ENCODE peak calls at places on chromosomes 3 and 15, in four cellular contexts. One of them, this sample, is unnamed.

GRCh38 chr15:29106551-29107290 is 162.9 kb downstream of the NSMCE3 start:
- DNase-seq in lung: no peak
- DNase-seq in GM13977: no peak
- DNase-seq in fibroblast of lung: no peak
- DNase-seq in this sample: no peak

GRCh38 chr3:15919971-15920370 is 122.2 kb upstream of the ANKRD28 start:
- DNase-seq in fibroblast of lung: no peak
- DNase-seq in GM13977: no peak
- DNase-seq in lung: no peak
- DNase-seq in this sample: no peak

GRCh38 chr15:67955256-67955655 is 98.9 kb upstream of the PIAS1 start:
- DNase-seq in fibroblast of lung: no peak
- DNase-seq in lung: no peak
- DNase-seq in GM13977: no peak
- DNase-seq in this sample: peak

GRCh38 chr3:105868450-105868744 is 415 bp downstream of the CBLB start:
- DNase-seq in fibroblast of lung: peak
- DNase-seq in GM13977: peak
- DNase-seq in lung: peak
- DNase-seq in this sample: peak

GRCh38 chr3:77648214-77648613 is 608.3 kb downstream of the ROBO2 start:
- DNase-seq in fibroblast of lung: no peak
- DNase-seq in lung: no peak
- DNase-seq in GM13977: no peak
- DNase-seq in this sample: no peak

GRCh38 chr3:136277634-136278033 is 27.5 kb downstream of the PCCB start:
- DNase-seq in GM13977: no peak
- DNase-seq in fibroblast of lung: no peak
- DNase-seq in lung: no peak
- DNase-seq in this sample: no peak

GRCh38 chr15:90033006-90033405 is 31.9 kb downstream of the ZNF710 start:
- DNase-seq in fibroblast of lung: no peak
- DNase-seq in lung: no peak
- DNase-seq in GM13977: no peak
- DNase-seq in this sample: no peak

GRCh38 chr3:194254032-194254431 is 97.1 kb downstream of the CPN2 start:
- DNase-seq in fibroblast of lung: no peak
- DNase-seq in lung: no peak
- DNase-seq in GM13977: no peak
- DNase-seq in this sample: no peak

GRCh38 chr3:140177943-140178342 is 243.0 kb downstream of the CLSTN2 start:
- DNase-seq in GM13977: peak
- DNase-seq in fibroblast of lung: no peak
- DNase-seq in lung: no peak
- DNase-seq in this sample: no peak

GRCh38 chr15:26772588-26773484 is at the start of gene GABRB3:
- DNase-seq in lung: peak
- DNase-seq in fibroblast of lung: peak
- DNase-seq in GM13977: peak
- DNase-seq in this sample: no peak

GRCh38 chr3:161231861-161232260 is 10.8 kb downstream of the NMD3 start:
- DNase-seq in GM13977: no peak
- DNase-seq in lung: no peak
- DNase-seq in fibroblast of lung: no peak
- DNase-seq in this sample: no peak

GRCh38 chr3:152317956-152318355 is 49.2 kb downstream of the MBNL1 start:
- DNase-seq in fibroblast of lung: peak
- DNase-seq in GM13977: no peak
- DNase-seq in lung: no peak
- DNase-seq in this sample: no peak

GRCh38 chr3:172973799-172974198 is 167.2 kb downstream of the SPATA16 start:
- DNase-seq in fibroblast of lung: no peak
- DNase-seq in lung: no peak
- DNase-seq in GM13977: no peak
- DNase-seq in this sample: no peak

GRCh38 chr3:14473411-14473891 is 66.7 kb downstream of the GRIP2 start:
- DNase-seq in fibroblast of lung: no peak
- DNase-seq in lung: no peak
- DNase-seq in GM13977: no peak
- DNase-seq in this sample: no peak

GRCh38 chr3:74897006-74897405 is 282.5 kb upstream of the CNTN3 start:
- DNase-seq in lung: no peak
- DNase-seq in GM13977: no peak
- DNase-seq in fibroblast of lung: peak
- DNase-seq in this sample: no peak

GRCh38 chr15:42069025-42069424 is 25.3 kb downstream of the PLA2G4D start:
- DNase-seq in lung: no peak
- DNase-seq in GM13977: no peak
- DNase-seq in fibroblast of lung: no peak
- DNase-seq in this sample: no peak

GRCh38 chr3:35012210-35012609 is 627.1 kb upstream of the ARPP21 start:
- DNase-seq in GM13977: no peak
- DNase-seq in lung: no peak
- DNase-seq in fibroblast of lung: no peak
- DNase-seq in this sample: no peak

GRCh38 chr15:92415639-92416297 is 22.1 kb downstream of the ST8SIA2 start:
- DNase-seq in GM13977: no peak
- DNase-seq in lung: no peak
- DNase-seq in fibroblast of lung: no peak
- DNase-seq in this sample: no peak

GRCh38 chr3:106560451-106560966 is 691.7 kb upstream of the CBLB start:
- DNase-seq in lung: no peak
- DNase-seq in GM13977: no peak
- DNase-seq in fibroblast of lung: peak
- DNase-seq in this sample: no peak

GRCh38 chr3:35044185-35044584 is 595.1 kb upstream of the ARPP21 start:
- DNase-seq in GM13977: no peak
- DNase-seq in lung: no peak
- DNase-seq in fibroblast of lung: no peak
- DNase-seq in this sample: no peak

GRCh38 chr3:39762537-39762936 is 46.9 kb upstream of the MYRIP start:
- DNase-seq in lung: no peak
- DNase-seq in fibroblast of lung: no peak
- DNase-seq in GM13977: no peak
- DNase-seq in this sample: no peak

GRCh38 chr3:9102240-9102841 is 139.1 kb upstream of the RAD18 start:
- DNase-seq in lung: no peak
- DNase-seq in fibroblast of lung: no peak
- DNase-seq in GM13977: no peak
- DNase-seq in this sample: no peak

GRCh38 chr3:107992976-107993684 is 97.7 kb downstream of the CD47 start:
- DNase-seq in GM13977: no peak
- DNase-seq in fibroblast of lung: peak
- DNase-seq in lung: no peak
- DNase-seq in this sample: no peak

GRCh38 chr15:85414495-85414894 is 34.1 kb downstream of the AKAP13 start:
- DNase-seq in lung: no peak
- DNase-seq in fibroblast of lung: peak
- DNase-seq in GM13977: peak
- DNase-seq in this sample: no peak

GRCh38 chr3:24810881-24811280 is 316.2 kb upstream of the THRB start:
- DNase-seq in GM13977: no peak
- DNase-seq in fibroblast of lung: no peak
- DNase-seq in lung: peak
- DNase-seq in this sample: no peak

GRCh38 chr15:100918690-100919480 is at the start of gene LRRK1:
- DNase-seq in lung: no peak
- DNase-seq in fibroblast of lung: peak
- DNase-seq in GM13977: peak
- DNase-seq in this sample: no peak

GRCh38 chr3:96865605-96866004 is 51.2 kb downstream of the EPHA6 start:
- DNase-seq in fibroblast of lung: no peak
- DNase-seq in lung: no peak
- DNase-seq in GM13977: no peak
- DNase-seq in this sample: no peak

GRCh38 chr3:96863129-96863740 is 48.8 kb downstream of the EPHA6 start:
- DNase-seq in fibroblast of lung: peak
- DNase-seq in GM13977: no peak
- DNase-seq in lung: no peak
- DNase-seq in this sample: no peak
- TF ChIP-seq CTCF in fibroblast of lung: peak
- TF ChIP-seq CTCF in GM13977: peak
- TF ChIP-seq CTCF in lung: no peak
- TF ChIP-seq CTCF in this sample: peak

GRCh38 chr3:168820748-168821445 is 725.2 kb upstream of the GOLIM4 start:
- DNase-seq in GM13977: no peak
- DNase-seq in fibroblast of lung: no peak
- DNase-seq in lung: no peak
- DNase-seq in this sample: no peak
- TF ChIP-seq CTCF in GM13977: no peak
- TF ChIP-seq CTCF in fibroblast of lung: no peak
- TF ChIP-seq CTCF in lung: no peak
- TF ChIP-seq CTCF in this sample: no peak

GRCh38 chr3:181176610-181177009 is 187.1 kb upstream of the DNAJC19 start:
- DNase-seq in lung: peak
- DNase-seq in fibroblast of lung: peak
- DNase-seq in GM13977: no peak
- DNase-seq in this sample: no peak
- TF ChIP-seq CTCF in lung: peak
- TF ChIP-seq CTCF in fibroblast of lung: peak
- TF ChIP-seq CTCF in GM13977: peak
- TF ChIP-seq CTCF in this sample: peak

DNA sequence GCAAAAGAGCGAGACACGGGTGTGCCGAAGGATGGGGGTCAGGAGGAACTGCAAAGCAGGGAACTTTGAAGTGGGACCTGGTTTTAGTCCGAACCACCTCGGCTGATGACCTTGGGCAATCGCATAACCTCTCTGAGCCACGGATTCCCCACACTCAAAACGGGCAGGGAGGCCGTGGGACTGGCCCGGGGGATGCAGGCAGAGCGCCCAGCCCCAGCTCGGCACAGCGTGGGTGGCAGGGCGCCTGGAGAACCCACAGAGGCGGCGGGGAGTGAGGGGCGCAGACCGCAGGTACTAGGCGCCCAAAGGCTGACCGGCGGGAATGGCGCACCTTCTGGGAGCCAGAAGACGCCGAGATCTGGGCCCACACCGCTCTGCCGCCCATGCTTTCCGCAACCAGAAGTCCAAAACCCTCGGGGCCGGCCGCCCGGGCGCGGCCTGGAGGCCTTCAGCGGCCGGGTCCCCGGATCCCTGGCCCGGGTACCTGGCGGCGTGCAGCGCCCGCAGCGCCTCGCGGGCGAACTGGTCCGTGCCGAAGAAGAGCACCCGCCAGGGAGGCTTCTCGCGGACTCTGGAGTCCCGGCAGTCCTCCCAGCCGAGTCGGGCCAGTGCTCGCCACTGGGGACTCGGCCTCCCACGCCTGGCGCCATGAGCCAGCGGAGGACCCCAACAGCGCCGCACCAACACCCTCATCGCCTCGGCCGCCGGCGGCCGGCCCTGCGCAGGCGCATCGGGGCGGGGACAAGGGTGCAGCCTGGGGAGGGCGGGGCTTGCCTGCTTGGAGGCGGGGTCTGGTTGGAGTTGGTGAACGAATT is at the start of gene MTFMT:
- DNase-seq in fibroblast of lung: peak
- DNase-seq in lung: peak
- DNase-seq in GM13977: peak
- DNase-seq in this sample: peak
- TF ChIP-seq CTCF in fibroblast of lung: no peak
- TF ChIP-seq CTCF in lung: no peak
- TF ChIP-seq CTCF in GM13977: no peak
- TF ChIP-seq CTCF in this sample: peak